ENCODE peak calls at places on chromosomes 4 and X, in four cellular contexts. D is CD8-positive, alpha-beta T cell; J is foreskin fibroblast; M is H1. E is an unnamed sample.

GRCh38 chr4:42627887-42628646 is 28.8 kb downstream of the ATP8A1 start:
- DNase-seq in D (peak; percentile 30), J (no peak), M (no peak), E (no peak)

GRCh38 chr4:33831667-33832066 is 2412.6 kb downstream of the ARAP2 start:
- DNase-seq in D (no peak), J (peak; percentile 73), M (no peak), E (no peak)

GRCh38 chr4:153063490-153063889 is 127.4 kb downstream of the FHDC1 start:
- DNase-seq in D (no peak), J (no peak), M (no peak), E (no peak)

GRCh38 chr4:98482847-98483806 is 175.3 kb downstream of the TSPAN5 start:
- DNase-seq in D (no peak), J (peak; percentile 65), M (no peak), E (peak; percentile 87)

GRCh38 chrX:155056877-155057792 is 13.8 kb downstream of the CMC4 start:
- DNase-seq in D (peak; percentile 17), J (peak; percentile 83), M (peak; percentile 63), E (peak; percentile 70)

GRCh38 chr4:15455290-15455689 is 14.4 kb upstream of the CC2D2A start:
- DNase-seq in D (no peak), J (peak; percentile 89), M (no peak), E (peak; percentile 62)

GRCh38 chr4:53886090-53886489 is 178.3 kb downstream of the CHIC2 start:
- DNase-seq in D (no peak), J (peak; percentile 13), M (no peak), E (no peak)

GRCh38 chrX:140580478-140580877 is 75.6 kb upstream of the SOX3 start:
- DNase-seq in D (no peak), J (no peak), M (no peak), E (no peak)

GRCh38 chrX:35101901-35102300 is 159.3 kb downstream of the FAM47B start:
- DNase-seq in D (no peak), J (peak; percentile 1), M (no peak), E (peak; percentile 58)

GRCh38 chr4:170399894-170400293 is 310.1 kb upstream of the AADAT start:
- DNase-seq in D (no peak), J (no peak), M (no peak), E (no peak)

GRCh38 chr4:40196724-40197281 is at the start of gene RHOH:
- DNase-seq in D (peak; percentile 56), J (no peak), M (peak; percentile 58), E (no peak)

GRCh38 chrX:79515529-79515928 is 148.4 kb upstream of the ITM2A start:
- DNase-seq in D (no peak), J (no peak), M (peak; percentile 42), E (no peak)

GRCh38 chr4:3747582-3747906 is 18.6 kb upstream of the ADRA2C start:
- DNase-seq in D (no peak), J (peak; percentile 20), M (peak; percentile 93), E (no peak)

GRCh38 chrX:131812847-131813825 is 210.0 kb upstream of the STK26 start:
- DNase-seq in D (peak; percentile 50), J (peak; percentile 51), M (no peak), E (no peak)

GRCh38 chr4:8591114-8591513 is 1.5 kb upstream of the CPZ start:
- DNase-seq in D (no peak), J (no peak), M (no peak), E (no peak)
- TF ChIP-seq CTCF in D (no peak), J (no peak), M (no peak), E (no peak)

GRCh38 chrX:53321216-53321942 is 40.0 kb upstream of the IQSEC2 start:
- DNase-seq in D (no peak), J (peak; percentile 48), M (no peak), E (no peak)
- H3K4me3 ChIP-seq in D (peak overlapping the region; percentile 53), J (peak overlapping the region; percentile 64), M (peak overlapping the region; percentile 51), E (peak overlapping the region; percentile 37)

GRCh38 chrX:39477438-39478120 is 620.2 kb downstream of the BCOR start:
- DNase-seq in D (no peak), J (no peak), M (peak; percentile 81), E (peak; percentile 14)
- TF ChIP-seq CTCF in D (no peak), J (no peak), M (peak; percentile 68), E (no peak)

GRCh38 chrX:107675823-107676555 is 47.7 kb downstream of the PRPS1 start:
- DNase-seq in D (no peak), J (peak; percentile 70), M (no peak), E (peak; percentile 46)
- H3K4me3 ChIP-seq in D (peak overlapping the region; percentile 78), J (peak overlapping the region; percentile 62), M (no peak overlapping the region), E (peak overlapping the region; percentile 69)

DNA sequence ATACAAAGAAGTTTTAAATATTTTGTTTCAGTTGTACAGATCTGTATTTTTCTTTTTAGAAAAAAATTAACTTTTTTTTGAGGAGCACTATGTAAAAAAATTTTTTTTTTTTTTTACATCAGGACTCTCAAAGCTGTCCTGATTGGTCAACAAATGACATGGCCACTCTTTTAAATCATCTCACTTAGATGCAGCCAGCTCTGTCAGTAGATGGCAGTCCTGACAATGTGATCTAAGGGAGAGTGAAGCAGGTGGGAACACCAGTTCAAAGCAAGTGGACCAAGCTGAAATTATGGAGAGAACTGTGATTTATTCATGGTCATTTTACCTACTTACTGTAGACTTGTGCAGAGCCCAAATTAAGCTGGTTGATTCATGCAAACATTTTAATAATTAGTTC is 174.6 kb upstream of the GPRIN3 start:
- DNase-seq in D (no peak), J (peak; percentile 69), M (no peak), E (peak; percentile 54)
- TF ChIP-seq CTCF in D (no peak), J (peak; percentile 11), M (peak; percentile 56), E (peak; percentile 37)

GRCh38 chr4:176539091-176539784 is 219.5 kb downstream of the SPCS3 start:
- DNase-seq in D (no peak), J (no peak), M (no peak), E (no peak)

GRCh38 chr4:176539785-176540175 is 220.0 kb downstream of the SPCS3 start:
- DNase-seq in D (no peak), J (peak; percentile 56), M (no peak), E (peak; percentile 36)

GRCh38 chr4:176540814-176541213 is 221.0 kb downstream of the SPCS3 start:
- DNase-seq in D (no peak), J (no peak), M (no peak), E (peak; percentile 62)

GRCh38 chr4:176534566-176534965 is 214.8 kb downstream of the SPCS3 start:
- DNase-seq in D (no peak), J (peak; percentile 93), M (no peak), E (peak; percentile 39)

DNA sequence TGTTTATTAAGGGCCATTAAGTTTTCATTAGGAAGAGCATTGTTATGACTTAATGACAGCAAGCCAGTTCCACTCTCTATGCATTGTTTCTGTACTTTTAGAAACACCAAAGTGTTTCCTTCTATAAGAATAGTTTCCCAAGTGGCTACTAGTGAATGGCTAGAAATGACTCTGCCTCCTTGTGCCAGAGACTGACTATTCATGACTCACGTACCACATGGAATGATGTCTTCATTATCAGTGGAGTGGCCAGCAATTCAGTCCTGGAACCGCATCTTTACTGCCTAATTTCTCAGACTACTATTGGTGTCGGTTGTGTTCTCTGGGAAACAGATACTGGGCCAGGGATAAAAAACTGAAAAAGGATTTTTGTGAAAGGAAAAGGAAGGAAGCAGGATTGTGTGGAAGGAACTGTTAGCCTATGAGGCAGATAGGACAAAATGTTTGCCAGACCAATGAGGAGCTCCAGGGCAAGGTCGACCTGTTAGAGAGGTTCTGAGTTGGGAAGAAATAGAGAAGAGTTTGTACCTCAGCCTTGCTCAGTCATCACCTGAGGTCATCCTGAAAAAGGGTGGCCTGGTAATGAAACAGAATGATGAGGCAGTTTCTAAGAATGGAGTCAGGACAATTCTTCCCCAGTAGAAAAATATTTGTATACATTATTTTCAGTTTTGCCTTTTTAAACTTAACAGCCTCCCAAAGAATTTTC is 218.6 kb downstream of the SPCS3 start:
- DNase-seq in D (no peak), J (peak; percentile 93), M (no peak), E (peak; percentile 90)
- H3K4me3 ChIP-seq in D (no peak overlapping the region), J (no peak overlapping the region), M (no peak overlapping the region), E (no peak overlapping the region)